ENCODE peak calls at places on chromosome 19, in seven cellular contexts. X is stomach; Q is cardiac fibroblast; M is GF-D8; B is NCI-H1105 treated with DMSO at 0.1 percent for 48 hours; F is activated T-cell treated with anti-CD3 and anti-CD28 coated beads, Interleukin-2, amount 50 U/mL, for 48 hours; Y is H1. H is an unnamed sample.

GRCh38 chr19:719636-720377 is 11.1 kb downstream of the PALM start:
- DNase-seq in B (no peak), F (no peak), Y (no peak), M (no peak), Q (no peak), X (no peak), H (no peak)

GRCh38 chr19:18090545-18091216 is 3.9 kb upstream of the IL12RB1 start:
- DNase-seq in X (no peak), M (no peak), Y (no peak), Q (peak), F (no peak), B (no peak), H (peak)

GRCh38 chr19:58562126-58563033 is 4.0 kb upstream of the UBE2M start:
- DNase-seq in Q (peak), X (peak), F (peak), M (no peak), B (no peak), Y (no peak), H (peak)

GRCh38 chr19:39971380-39971841 is 446 bp downstream of the PSMC4 start:
- DNase-seq in Y (no peak), B (no peak), X (peak), F (no peak), Q (no peak), M (no peak), H (peak)

GRCh38 chr19:5182811-5183210 is 157.8 kb downstream of the PTPRS start:
- DNase-seq in X (no peak), Y (no peak), B (no peak), F (no peak), M (no peak), Q (no peak), H (no peak)

GRCh38 chr19:34996978-34997640 is 3.0 kb upstream of the GRAMD1A start:
- DNase-seq in M (peak), Q (no peak), X (no peak), F (peak), Y (no peak), B (no peak), H (peak)

GRCh38 chr19:7505288-7505681 is 10.6 kb upstream of the ZNF358 start:
- DNase-seq in X (no peak), Q (no peak), B (no peak), Y (no peak), M (no peak), F (no peak), H (no peak)

GRCh38 chr19:5339950-5340636 is 519 bp downstream of the PTPRS start:
- DNase-seq in F (peak), B (peak), Q (no peak), M (no peak), X (no peak), Y (no peak), H (peak)

GRCh38 chr19:38766276-38767047 is 6.9 kb downstream of the LGALS7 start:
- DNase-seq in M (no peak), B (no peak), F (no peak), X (no peak), Y (no peak), Q (no peak), H (no peak)

GRCh38 chr19:19388568-19389555 is 16.6 kb upstream of the GATAD2A start:
- DNase-seq in Y (no peak), B (no peak), M (no peak), Q (no peak), F (no peak), X (no peak), H (no peak)

GRCh38 chr19:19606021-19606420 is 12.5 kb downstream of the PBX4 start:
- DNase-seq in B (no peak), F (no peak), X (peak), M (no peak), Y (no peak), Q (no peak), H (no peak)

GRCh38 chr19:53910170-53910518 is 1.1 kb downstream of the CACNG7 start:
- DNase-seq in Q (no peak), B (no peak), Y (no peak), F (no peak), M (no peak), X (no peak), H (no peak)

GRCh38 chr19:38285567-38285966 is 18.5 kb upstream of the C19orf33 start:
- DNase-seq in Q (peak), Y (no peak), F (no peak), X (no peak), B (no peak), M (no peak), H (no peak)

GRCh38 chr19:42440357-42441046 is 2.2 kb downstream of the CXCL17 start:
- DNase-seq in M (peak), Q (peak), F (peak), B (peak), Y (no peak), X (peak), H (peak)

GRCh38 chr19:16594681-16595091 is 22.5 kb upstream of the SLC35E1 start:
- DNase-seq in X (no peak), M (no peak), Y (no peak), Q (no peak), B (no peak), F (peak), H (peak)

GRCh38 chr19:39038098-39038497 is 5.7 kb upstream of the FBXO27 start:
- DNase-seq in Y (no peak), M (no peak), Q (peak), F (no peak), B (peak), X (peak), H (no peak)

GRCh38 chr19:2612619-2613249 is 89.8 kb downstream of the GNG7 start:
- DNase-seq in M (no peak), X (no peak), B (no peak), F (no peak), Q (no peak), Y (no peak), H (no peak)

GRCh38 chr19:49749055-49749716 is 13.9 kb downstream of the TSKS start:
- DNase-seq in B (no peak), F (no peak), M (no peak), Y (no peak), Q (peak), X (no peak), H (no peak)

GRCh38 chr19:13022859-13023636 is 27.8 kb downstream of the NFIX start:
- DNase-seq in M (peak), F (no peak), Q (peak), Y (no peak), B (peak), X (peak), H (no peak)

GRCh38 chr19:3055741-3056453 is 6.4 kb downstream of the TLE5 start:
- DNase-seq in B (peak), Y (no peak), Q (no peak), M (no peak), F (no peak), X (peak), H (no peak)

GRCh38 chr19:42271045-42271419 is 2.0 kb downstream of the CIC start:
- DNase-seq in B (no peak), F (no peak), Y (no peak), Q (no peak), M (no peak), X (no peak), H (no peak)

GRCh38 chr19:48632692-48633147 is 4.5 kb downstream of the DBP start:
- DNase-seq in X (no peak), Y (no peak), F (no peak), B (no peak), M (no peak), Q (peak), H (peak)

GRCh38 chr19:51471527-51471926 is 6.8 kb upstream of the CEACAM18 start:
- DNase-seq in Q (peak), X (no peak), M (no peak), B (no peak), Y (no peak), F (no peak), H (no peak)

GRCh38 chr19:1860133-1860775 is 3.1 kb downstream of the KLF16 start:
- DNase-seq in M (peak), F (peak), B (peak), Y (no peak), X (no peak), Q (peak), H (peak)

GRCh38 chr19:54724644-54725043 is 402 bp downstream of the KIR3DL3 start:
- DNase-seq in M (no peak), F (no peak), Y (no peak), B (no peak), X (no peak), Q (no peak), H (no peak)

GRCh38 chr19:35845215-35846037 is 6.9 kb downstream of the NPHS1 start:
- DNase-seq in F (peak), X (no peak), Q (no peak), Y (no peak), B (peak), M (no peak), H (peak)

GRCh38 chr19:51470966-51471365 is 7.4 kb upstream of the CEACAM18 start:
- DNase-seq in Q (peak), F (no peak), B (no peak), X (no peak), Y (no peak), M (peak), H (no peak)

GRCh38 chr19:39052243-39052746 is 19.9 kb upstream of the FBXO27 start:
- DNase-seq in M (no peak), F (peak), X (peak), Q (peak), Y (peak), B (peak), H (peak)

GRCh38 chr19:2171349-2172145 is 7.8 kb downstream of the DOT1L start:
- DNase-seq in M (no peak), Y (no peak), Q (peak), B (no peak), X (peak), F (peak), H (peak)

H was measured in stimulated activated naive CD8-positive, alpha-beta T cell treated with anti-CD3 and anti-CD28 coated beads, Interleukin-15, Interleukin-2, amounts not matched to agents 100 U/mL and 50 U/mL, for 24 hours.